ENCODE peak calls at places on chromosomes 16 and 17, in four cellular contexts. O, Z, C and L are unnamed samples.

GRCh38 chr17:48011405-48012150 is 26.0 kb downstream of the COPZ2 start:
- DNase-seq in O (peak; percentile 64), Z (peak; percentile 75), C (no peak), L (no peak)

GRCh38 chr16:9012848-9013507 is 49.3 kb upstream of the USP7 start:
- DNase-seq in O (peak; percentile 81), Z (no peak), C (no peak), L (no peak)

GRCh38 chr16:70160821-70161220 is 12.8 kb upstream of the CLEC18C start:
- DNase-seq in O (no peak), Z (no peak), C (no peak), L (no peak)

GRCh38 chr17:32936894-32937500 is 9.0 kb downstream of the TMEM98 start:
- DNase-seq in O (peak; percentile 94), Z (peak; percentile 69), C (peak; percentile 48), L (peak; percentile 85)

GRCh38 chr17:19549746-19550623 is 16.3 kb downstream of the SLC47A1 start:
- DNase-seq in O (no peak), Z (no peak), C (no peak), L (no peak)

GRCh38 chr17:65547253-65547670 is 14.2 kb downstream of the AXIN2 start:
- DNase-seq in O (no peak), Z (no peak), C (no peak), L (no peak)

GRCh38 chr17:60359415-60359814 is 32.5 kb downstream of the USP32 start:
- DNase-seq in O (no peak), Z (no peak), C (no peak), L (no peak)

GRCh38 chr16:82358601-82359221 is 188.7 kb upstream of the MPHOSPH6 start:
- DNase-seq in O (no peak), Z (no peak), C (no peak), L (no peak)

GRCh38 chr17:82959242-82959930 is 119.6 kb upstream of the ZNF750 start:
- DNase-seq in O (no peak), Z (no peak), C (no peak), L (peak; percentile 38)

GRCh38 chr17:74858672-74859438 is 830 bp downstream of the GRIN2C start:
- DNase-seq in O (no peak), Z (no peak), C (no peak), L (no peak)

GRCh38 chr17:80504671-80505413 is 28.4 kb upstream of the NPTX1 start:
- DNase-seq in O (no peak), Z (no peak), C (no peak), L (no peak)

GRCh38 chr17:69246726-69247375 is 18.2 kb upstream of the ABCA10 start:
- DNase-seq in O (peak; percentile 60), Z (peak; percentile 14), C (no peak), L (no peak)

GRCh38 chr17:78344666-78345065 is 15.2 kb downstream of the SOCS3 start:
- DNase-seq in O (no peak), Z (no peak), C (no peak), L (no peak)

GRCh38 chr17:6231886-6232767 is 161.9 kb downstream of the WSCD1 start:
- DNase-seq in O (no peak), Z (no peak), C (no peak), L (no peak)

GRCh38 chr16:88318091-88318494 is 64.7 kb upstream of the ZNF469 start:
- DNase-seq in O (no peak), Z (no peak), C (no peak), L (no peak)